ENCODE peak calls at places on chromosome 22, in nine cellular contexts. G is testis, L is ovary, F is body of pancreas, D is IMR-90, W is NB4, I is Peyer's patch, O is uterus, P is A549. S is an unnamed sample.

GRCh38 chr22:44957267-44957905 is 52.4 kb downstream of the PHF21B start:
- DNase-seq in G (no peak), L (no peak), F (no peak), D (peak; percentile 6), W (no peak), I (no peak), O (no peak), P (no peak), S (no peak)

GRCh38 chr22:50730013-50730891 is 7.8 kb upstream of the ACR start:
- DNase-seq in G (no peak), L (peak; percentile 14), F (peak; percentile 7), D (no peak), W (no peak), I (no peak), O (peak; percentile 13), P (no peak), S (no peak)

GRCh38 chr22:50613291-50613981 is 12.8 kb downstream of the MAPK8IP2 start:
- DNase-seq in G (peak; percentile 73), L (no peak), F (peak; percentile 92), D (no peak), W (no peak), I (no peak), O (no peak), P (no peak), S (peak; percentile 49)

GRCh38 chr22:47850644-47851151 is 1088.2 kb downstream of the TBC1D22A start:
- DNase-seq in G (peak; percentile 30), L (peak; percentile 58), F (no peak), D (no peak), W (no peak), I (no peak), O (no peak), P (no peak), S (no peak)

GRCh38 chr22:35561796-35562526 is 21.3 kb downstream of the RASD2 start:
- DNase-seq in G (no peak), L (no peak), F (no peak), D (peak; percentile 84), W (peak; percentile 88), I (no peak), O (no peak), P (peak; percentile 66), S (no peak)

GRCh38 chr22:18012528-18012927 is 11.8 kb downstream of the MICAL3 start:
- DNase-seq in G (no peak), L (no peak), F (no peak), D (peak; percentile 62), W (no peak), I (no peak), O (no peak), P (no peak), S (no peak)

GRCh38 chr22:49025791-49026475 is 801.7 kb downstream of the BRD1 start:
- DNase-seq in G (no peak), L (no peak), F (no peak), D (no peak), W (no peak), I (no peak), O (no peak), P (no peak), S (no peak)

GRCh38 chr22:25692965-25693565 is 48.9 kb upstream of the MYO18B start:
- DNase-seq in G (no peak), L (no peak), F (no peak), D (no peak), W (no peak), I (no peak), O (no peak), P (no peak), S (no peak)

DNA sequence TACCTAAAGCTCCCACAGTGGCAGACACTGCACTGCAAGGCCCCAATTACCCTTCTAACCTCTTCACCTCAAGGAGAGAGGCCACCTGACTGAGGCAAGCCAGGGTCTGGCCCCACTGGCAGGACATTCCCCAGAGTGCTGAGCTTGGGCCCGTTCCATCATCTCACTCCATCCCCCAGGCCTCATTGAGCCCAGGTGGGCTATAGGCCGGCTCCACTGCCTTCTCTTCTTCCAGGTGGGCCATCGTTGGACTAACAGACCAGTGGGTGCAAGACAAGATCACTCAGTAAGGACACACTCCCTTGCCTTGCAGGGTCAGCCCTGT is 19.1 kb downstream of the CDC45 start:
- DNase-seq in G (no peak), L (no peak), F (no peak), D (no peak), W (no peak), I (no peak), O (no peak), P (no peak), S (no peak)
- TF ChIP-seq POLR2A in G (no peak), L (no peak), F (no peak), D (no peak), W (no peak), I (no peak), O (no peak), P (no peak), S (no peak)

GRCh38 chr22:16651217-16651616 is 58.6 kb upstream of the CCT8L2 start:
- DNase-seq in G (no peak), L (no peak), F (no peak), D (no peak), W (no peak), I (no peak), O (no peak), P (no peak), S (no peak)

GRCh38 chr22:16658068-16658467 is 65.5 kb upstream of the CCT8L2 start:
- DNase-seq in G (no peak), L (no peak), F (no peak), D (no peak), W (no peak), I (no peak), O (no peak), P (no peak), S (no peak)

DNA sequence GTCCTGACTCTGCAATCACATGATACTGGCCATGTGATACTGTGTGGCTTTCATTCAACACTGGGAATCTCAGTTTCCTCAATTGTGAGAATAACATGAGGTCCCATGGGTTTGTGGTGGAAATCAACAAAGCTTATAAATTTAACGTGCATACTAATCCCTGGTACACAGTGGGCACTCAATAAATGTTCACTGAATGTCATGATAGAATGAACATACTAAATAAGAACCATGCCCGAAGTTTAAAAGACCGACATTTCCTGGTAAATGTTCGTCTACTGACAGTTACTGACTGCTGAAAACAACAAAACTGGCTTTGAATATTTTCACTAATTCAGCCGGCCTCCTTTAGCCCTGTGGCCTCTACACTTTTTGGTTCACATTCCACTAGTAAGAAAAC is 62.3 kb upstream of the CCT8L2 start:
- DNase-seq in G (no peak), L (no peak), F (no peak), D (no peak), W (no peak), I (no peak), O (no peak), P (no peak), S (no peak)
- TF ChIP-seq POLR2A in G (no peak), L (no peak), F (no peak), D (no peak), W (no peak), I (no peak), O (no peak), P (no peak), S (no peak)

DNA sequence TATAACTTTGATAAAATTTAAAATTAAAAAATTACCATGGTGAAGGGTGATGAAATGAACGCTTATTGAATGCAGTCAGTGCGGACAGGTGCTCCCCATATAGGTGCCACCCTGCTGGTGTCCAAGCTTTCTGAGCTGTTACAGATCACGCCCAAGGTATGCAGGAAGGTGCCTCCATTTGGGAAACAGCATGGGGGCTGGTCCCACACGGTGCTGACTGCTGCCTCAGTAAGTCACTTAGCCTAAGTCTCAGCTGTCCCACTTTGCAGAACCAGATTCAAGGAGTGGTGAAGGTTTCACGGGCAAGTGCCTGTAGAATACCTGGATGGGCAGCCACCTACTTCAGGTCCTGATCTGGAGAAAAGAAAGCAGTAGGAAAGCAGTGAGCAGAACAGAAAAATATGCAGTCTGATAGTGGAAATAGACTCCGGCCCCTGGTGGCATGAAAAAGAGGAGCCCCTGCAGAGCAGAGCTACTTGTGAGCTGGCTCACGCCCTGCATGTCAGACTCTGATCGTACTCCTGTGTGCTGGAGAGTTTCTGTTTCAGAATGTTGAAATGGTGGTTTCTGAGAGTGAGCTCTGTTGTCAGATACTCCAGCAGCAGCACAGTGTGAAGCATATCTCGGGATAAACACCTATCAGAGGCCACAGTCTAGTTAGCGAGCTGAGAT is 33.2 kb downstream of the ADORA2A start:
- DNase-seq in G (no peak), L (no peak), F (no peak), D (peak; percentile 28), W (no peak), I (no peak), O (no peak), P (no peak), S (no peak)
- TF ChIP-seq POLR2A in G (no peak), L (no peak), F (no peak), D (no peak), W (no peak), I (no peak), O (no peak), P (no peak), S (no peak)

GRCh38 chr22:29306830-29307657 is 594 bp downstream of the GAS2L1 start:
- DNase-seq in G (peak; percentile 90), L (peak; percentile 83), F (peak; percentile 83), D (peak; percentile 61), W (peak; percentile 78), I (peak; percentile 37), O (peak; percentile 78), P (peak; percentile 50), S (peak; percentile 77)
- TF ChIP-seq POLR2A in G (no peak), L (peak; percentile 43), F (peak; percentile 35), D (peak; percentile 64), W (no peak), I (peak; percentile 29), O (no peak), P (peak; percentile 38), S (peak; percentile 40)

S was measured in prostate gland.